ENCODE peak calls at places on chromosomes 16 and 17, in ten cellular contexts. W is endodermal cell; L is spleen; Q is T-helper 17 cell; I is fibroblast of pulmonary artery; H is GM20000; Z is activated T-helper 2 cell treated with anti-CD3 and anti-CD28 coated beads, Interferon-gamma antibody, Interleukin-2, Interleukin-4, amounts not matched to agents 10 μg/mL and 5 μg/mL and 100 μg/mL, durations not matched to agents 14 hours and 24 hours and 36 hours; X is EL; J is CD8-positive, alpha-beta memory T cell; R is stimulated activated naive CD8-positive, alpha-beta T cell treated with anti-CD3 and anti-CD28 coated beads, Interleukin-15, Interleukin-2, amounts not matched to agents 100 U/mL and 50 U/mL, for 24 hours. O is an unnamed sample.

GRCh38 chr16:9090101-9090959 is 1.1 kb upstream of the HAPSTR1 start:
- DNase-seq in W (peak; percentile 85), L (peak; percentile 94), Q (peak; percentile 31), I (no peak), H (peak; percentile 54), Z (peak; percentile 39), X (no peak), J (peak; percentile 39), R (peak; percentile 71), O (peak; percentile 81)

GRCh38 chr17:76414334-76415295 is 30.2 kb downstream of the SPHK1 start:
- DNase-seq in W (no peak), L (peak; percentile 67), Q (no peak), I (peak; percentile 65), H (no peak), Z (no peak), X (peak; percentile 45), J (no peak), R (no peak), O (peak; percentile 67)

GRCh38 chr17:59757881-59758385 is 50.5 kb downstream of the VMP1 start:
- DNase-seq in W (no peak), L (no peak), Q (no peak), I (no peak), H (no peak), Z (no peak), X (no peak), J (no peak), R (no peak), O (no peak)

GRCh38 chr17:1078062-1078711 is 81.3 kb downstream of the TIMM22 start:
- DNase-seq in W (no peak), L (no peak), Q (no peak), I (no peak), H (no peak), Z (no peak), X (no peak), J (no peak), R (no peak), O (no peak)

GRCh38 chr16:13756411-13756810 is 163.5 kb upstream of the ERCC4 start:
- DNase-seq in W (no peak), L (no peak), Q (no peak), I (no peak), H (no peak), Z (no peak), X (no peak), J (no peak), R (no peak), O (no peak)

GRCh38 chr17:45783593-45784292 is 377 bp upstream of the CRHR1 start:
- DNase-seq in W (peak; percentile 92), L (no peak), Q (no peak), I (no peak), H (peak; percentile 44), Z (no peak), X (no peak), J (no peak), R (peak; percentile 14), O (no peak)

GRCh38 chr16:75385507-75386152 is 47.7 kb downstream of the CFDP1 start:
- DNase-seq in W (no peak), L (no peak), Q (no peak), I (peak; percentile 93), H (peak; percentile 49), Z (no peak), X (peak; percentile 82), J (no peak), R (no peak), O (no peak)

GRCh38 chr17:74532115-74532514 is 840 bp upstream of the CD300LB start:
- DNase-seq in W (peak; percentile 79), L (peak; percentile 87), Q (no peak), I (no peak), H (no peak), Z (no peak), X (no peak), J (no peak), R (peak; percentile 31), O (no peak)

GRCh38 chr17:65064452-65065019 is 8.0 kb upstream of the GNA13 start:
- DNase-seq in W (peak; percentile 76), L (no peak), Q (no peak), I (peak; percentile 59), H (no peak), Z (no peak), X (peak; percentile 50), J (no peak), R (no peak), O (no peak)

GRCh38 chr16:58020628-58021521 is 4.7 kb upstream of the MMP15 start:
- DNase-seq in W (peak; percentile 91), L (peak; percentile 79), Q (peak; percentile 36), I (peak; percentile 59), H (peak; percentile 74), Z (peak; percentile 43), X (peak; percentile 52), J (peak; percentile 52), R (peak; percentile 69), O (peak; percentile 70)

GRCh38 chr16:31215287-31216115 is 1.4 kb downstream of the PYDC1 start:
- DNase-seq in W (peak; percentile 95), L (peak; percentile 87), Q (no peak), I (peak; percentile 56), H (peak; percentile 67), Z (no peak), X (peak; percentile 70), J (no peak), R (no peak), O (peak; percentile 82)

GRCh38 chr16:81319221-81319912 is 4.6 kb downstream of the GAN start:
- DNase-seq in W (peak; percentile 22), L (no peak), Q (no peak), I (peak; percentile 51), H (no peak), Z (no peak), X (peak; percentile 87), J (no peak), R (no peak), O (no peak)

GRCh38 chr17:59668816-59669215 is 38.4 kb downstream of the PTRH2 start:
- DNase-seq in W (no peak), L (no peak), Q (no peak), I (peak; percentile 92), H (no peak), Z (no peak), X (peak; percentile 94), J (no peak), R (no peak), O (no peak)

GRCh38 chr16:10597184-10597583 is 16.8 kb upstream of the EMP2 start:
- DNase-seq in W (no peak), L (no peak), Q (no peak), I (no peak), H (peak; percentile 48), Z (no peak), X (no peak), J (no peak), R (no peak), O (no peak)

GRCh38 chr16:9219811-9220210 is 128.4 kb downstream of the HAPSTR1 start:
- DNase-seq in W (no peak), L (no peak), Q (no peak), I (no peak), H (no peak), Z (no peak), X (no peak), J (no peak), R (no peak), O (no peak)

GRCh38 chr16:77571463-77571862 is 136.6 kb upstream of the ADAMTS18 start:
- DNase-seq in W (no peak), L (no peak), Q (no peak), I (no peak), H (no peak), Z (no peak), X (no peak), J (no peak), R (no peak), O (no peak)

GRCh38 chr17:40004072-40004471 is 11.2 kb upstream of the CSF3 start:
- DNase-seq in W (no peak), L (no peak), Q (no peak), I (no peak), H (no peak), Z (no peak), X (no peak), J (no peak), R (no peak), O (no peak)

GRCh38 chr16:66620419-66620775 is 15.9 kb downstream of the CMTM3 start:
- DNase-seq in W (no peak), L (no peak), Q (no peak), I (no peak), H (no peak), Z (no peak), X (no peak), J (no peak), R (no peak), O (no peak)

GRCh38 chr17:1043601-1044251 is 46.8 kb downstream of the TIMM22 start:
- DNase-seq in W (peak; percentile 81), L (peak; percentile 83), Q (no peak), I (peak; percentile 55), H (no peak), Z (no peak), X (no peak), J (no peak), R (no peak), O (peak; percentile 67)

GRCh38 chr17:82400830-82401229 is 17.3 kb upstream of the HEXD start:
- DNase-seq in W (no peak), L (peak; percentile 93), Q (no peak), I (no peak), H (peak; percentile 92), Z (peak; percentile 49), X (no peak), J (peak; percentile 37), R (peak; percentile 69), O (peak; percentile 79)

GRCh38 chr17:63659850-63660249 is 37.6 kb downstream of the MAP3K3 start:
- DNase-seq in W (no peak), L (no peak), Q (no peak), I (no peak), H (no peak), Z (no peak), X (no peak), J (no peak), R (no peak), O (no peak)

GRCh38 chr17:49817993-49818392 is 29.5 kb downstream of the KAT7 start:
- DNase-seq in W (no peak), L (no peak), Q (peak; percentile 25), I (no peak), H (no peak), Z (peak; percentile 46), X (no peak), J (peak; percentile 35), R (peak; percentile 27), O (no peak)

GRCh38 chr17:28725166-28725659 is 820 bp downstream of the TLCD1 start:
- DNase-seq in W (no peak), L (no peak), Q (no peak), I (peak; percentile 48), H (no peak), Z (no peak), X (peak; percentile 75), J (no peak), R (no peak), O (no peak)

GRCh38 chr17:36697907-36698526 is 96.6 kb downstream of the MRM1 start:
- DNase-seq in W (peak; percentile 83), L (no peak), Q (no peak), I (peak; percentile 23), H (no peak), Z (no peak), X (no peak), J (no peak), R (no peak), O (no peak)

GRCh38 chr16:50096791-50097190 is 31.0 kb downstream of the HEATR3 start:
- DNase-seq in W (no peak), L (no peak), Q (no peak), I (peak; percentile 10), H (no peak), Z (no peak), X (peak; percentile 90), J (no peak), R (no peak), O (no peak)

GRCh38 chr17:65696739-65697394 is 135.4 kb upstream of the AXIN2 start:
- DNase-seq in W (no peak), L (no peak), Q (no peak), I (peak; percentile 60), H (no peak), Z (no peak), X (peak; percentile 82), J (no peak), R (no peak), O (no peak)

GRCh38 chr17:83078378-83079339 is 750 bp upstream of the METRNL start:
- DNase-seq in W (peak; percentile 80), L (no peak), Q (peak; percentile 27), I (no peak), H (no peak), Z (no peak), X (no peak), J (peak; percentile 27), R (peak; percentile 33), O (no peak)

GRCh38 chr17:39704821-39705551 is 5.1 kb downstream of the ERBB2 start:
- DNase-seq in W (peak; percentile 80), L (no peak), Q (no peak), I (peak; percentile 24), H (no peak), Z (no peak), X (peak; percentile 20), J (no peak), R (no peak), O (no peak)

O was measured in upper lobe of right lung.